ENCODE peak calls at places on chromosomes 3 and 15, in eight cellular contexts. N is heart right ventricle, U is adrenal gland, Z is A549, R is bronchial epithelial cell, F is PC-3, K is dorsolateral prefrontal cortex, O is cardiac muscle cell. V is an unnamed sample.

GRCh38 chr3:264394-265156 is 68.0 kb downstream of the CHL1 start:
- DNase-seq in Z (peak; percentile 50), U (no peak), F (peak; percentile 91), N (no peak), K (no peak), O (peak; percentile 10), R (peak; percentile 100), V (peak; percentile 99)

GRCh38 chr3:53240989-53241972 is 14.5 kb downstream of the TKT start:
- DNase-seq in R (no peak), Z (no peak), N (no peak), O (no peak), K (no peak), U (no peak), F (no peak), V (no peak)

GRCh38 chr15:29514931-29515330 is 245.3 kb upstream of the NSMCE3 start:
- DNase-seq in F (no peak), U (no peak), K (no peak), O (no peak), R (no peak), N (no peak), Z (no peak), V (no peak)

GRCh38 chr3:51964521-51964920 is 2.7 kb downstream of the PCBP4 start:
- DNase-seq in Z (no peak), O (no peak), F (no peak), U (no peak), N (no peak), R (no peak), K (no peak), V (no peak)

GRCh38 chr3:71253169-71253568 is 330.4 kb downstream of the FOXP1 start:
- DNase-seq in F (no peak), U (no peak), Z (no peak), K (no peak), N (no peak), O (no peak), R (no peak), V (no peak)

GRCh38 chr15:70486451-70487379 is 276.6 kb downstream of the UACA start:
- DNase-seq in O (peak; percentile 96), F (peak; percentile 65), N (no peak), U (no peak), Z (no peak), K (no peak), R (peak; percentile 74), V (peak; percentile 99)

GRCh38 chr3:50390523-50391177 is 31.3 kb upstream of the TMEM115 start:
- DNase-seq in K (peak; percentile 61), Z (no peak), U (peak; percentile 67), O (no peak), R (peak; percentile 75), F (no peak), N (peak; percentile 79), V (no peak)

GRCh38 chr15:91706366-91707032 is 147.0 kb upstream of the SLCO3A1 start:
- DNase-seq in K (peak; percentile 81), F (peak; percentile 73), Z (peak; percentile 63), O (peak; percentile 81), R (peak; percentile 75), U (peak; percentile 80), N (peak; percentile 62), V (peak; percentile 76)

GRCh38 chr3:52085883-52086282 is 29.5 kb upstream of the DUSP7 start:
- DNase-seq in K (no peak), U (no peak), Z (no peak), O (no peak), R (no peak), F (no peak), N (no peak), V (no peak)

GRCh38 chr3:50396502-50396901 is 37.2 kb upstream of the TMEM115 start:
- DNase-seq in N (no peak), U (no peak), Z (no peak), R (peak; percentile 90), F (peak; percentile 94), O (no peak), K (no peak), V (no peak)

GRCh38 chr3:166829896-166830295 is 550.2 kb downstream of the ZBBX start:
- DNase-seq in N (no peak), O (no peak), R (peak; percentile 74), F (peak; percentile 90), U (no peak), K (no peak), Z (peak; percentile 2), V (no peak)

GRCh38 chr3:46629571-46630517 is 17.5 kb downstream of the FAM240A start:
- DNase-seq in Z (peak; percentile 48), F (peak; percentile 79), U (peak; percentile 76), K (peak; percentile 77), R (peak; percentile 63), N (peak; percentile 86), O (peak; percentile 83), V (peak; percentile 68)

GRCh38 chr3:74304419-74304818 is 310.0 kb downstream of the CNTN3 start:
- DNase-seq in F (no peak), Z (no peak), R (no peak), O (no peak), N (no peak), U (no peak), K (no peak), V (no peak)

GRCh38 chr15:61522375-61522774 is 293.3 kb upstream of the RORA start:
- DNase-seq in Z (no peak), K (no peak), F (no peak), O (no peak), U (no peak), N (no peak), R (no peak), V (no peak)

GRCh38 chr3:175193815-175194518 is 334.8 kb downstream of the NAALADL2 start:
- DNase-seq in U (no peak), K (no peak), O (no peak), N (no peak), R (peak; percentile 97), F (peak; percentile 84), Z (no peak), V (peak; percentile 64)

GRCh38 chr15:34693053-34693744 is 61.6 kb downstream of the GJD2 start:
- DNase-seq in R (peak; percentile 62), F (peak; percentile 18), K (no peak), U (no peak), Z (no peak), O (no peak), N (no peak), V (peak; percentile 43)

GRCh38 chr15:100781061-100781960 is 98.3 kb upstream of the ALDH1A3 start:
- DNase-seq in U (peak; percentile 5), Z (no peak), R (no peak), F (no peak), K (no peak), O (no peak), N (no peak), V (no peak)

GRCh38 chr3:120163023-120163422 is 68.8 kb upstream of the GSK3B start:
- DNase-seq in O (no peak), K (no peak), N (no peak), F (no peak), U (no peak), Z (no peak), R (no peak), V (no peak)

GRCh38 chr3:148681080-148681479 is 16.6 kb upstream of the AGTR1 start:
- DNase-seq in N (no peak), R (peak; percentile 81), Z (no peak), K (no peak), U (no peak), F (peak; percentile 79), O (no peak), V (peak; percentile 61)

GRCh38 chr3:29183346-29184087 is 97.4 kb upstream of the RBMS3 start:
- DNase-seq in N (no peak), R (peak; percentile 73), U (no peak), F (no peak), K (no peak), O (peak; percentile 60), Z (no peak), V (peak; percentile 94)

DNA sequence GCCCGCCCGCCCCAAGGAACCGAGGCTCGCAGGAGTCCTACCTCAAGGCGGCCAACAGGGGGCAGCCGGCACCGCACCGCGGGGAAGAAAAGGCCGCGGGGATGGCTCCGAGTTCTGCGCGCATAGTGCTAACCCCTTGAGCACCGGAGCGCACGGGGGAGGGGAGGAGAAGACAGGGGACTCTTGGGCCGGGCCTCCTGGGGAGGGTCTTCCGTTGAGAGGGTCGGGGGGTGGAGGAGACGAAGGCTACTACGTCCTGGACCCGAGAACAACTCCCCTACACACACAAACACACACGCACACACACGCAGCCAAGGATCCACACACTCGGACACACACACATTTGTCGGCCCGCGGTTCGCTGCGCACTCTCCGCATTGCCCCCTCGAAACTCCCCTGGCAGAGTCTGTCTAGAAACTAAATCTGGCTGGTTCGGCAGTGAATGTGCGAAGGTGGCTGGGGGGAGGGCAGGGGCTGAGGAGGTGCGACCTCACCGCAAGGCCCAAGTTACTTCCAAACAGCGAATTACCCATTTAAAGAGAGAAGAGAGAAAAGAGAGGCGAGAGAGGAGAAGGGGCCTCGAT is 1.8 kb downstream of the WNT5A start:
- DNase-seq in U (peak; percentile 60), R (no peak), O (peak; percentile 89), F (peak; percentile 82), N (peak; percentile 77), Z (peak; percentile 53), K (peak; percentile 78), V (peak; percentile 85)
- TF ChIP-seq CTCF in U (peak; percentile 85), R (peak; percentile 73), O (peak; percentile 57), F (peak; percentile 46), N (peak; percentile 76), Z (peak; percentile 42), K (peak; percentile 79), V (peak; percentile 57)

DNA sequence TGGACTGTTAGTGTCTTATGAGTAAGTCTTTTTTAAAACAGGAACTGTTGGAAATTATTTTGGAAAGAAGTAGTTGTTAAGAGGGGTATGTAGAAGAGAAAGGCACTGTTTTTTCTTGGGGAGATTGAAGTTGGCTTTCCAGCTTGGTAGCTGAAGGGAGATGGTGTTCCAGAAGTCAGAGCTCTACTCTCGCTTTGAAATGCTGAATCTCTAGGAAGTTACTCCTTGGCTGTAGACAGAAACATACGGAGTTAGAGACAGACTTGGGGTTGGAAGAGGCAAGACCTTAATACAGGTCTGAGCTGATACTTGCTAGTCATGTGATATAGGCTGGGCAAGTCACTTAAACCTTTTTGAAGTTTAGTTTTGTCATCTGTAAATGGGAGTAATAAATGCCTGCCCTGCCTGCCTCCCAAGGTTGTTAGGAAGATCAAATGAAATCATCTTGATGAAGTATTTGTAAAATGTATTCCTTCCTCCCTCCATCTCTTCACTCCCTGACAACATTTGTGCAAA is 2.8 kb downstream of the PXK start:
- DNase-seq in O (no peak), F (no peak), Z (no peak), K (no peak), N (no peak), R (no peak), U (no peak), V (no peak)
- H3K4me3 ChIP-seq in O (no peak overlapping the region), F (peak overlapping the region; percentile 23), Z (no peak overlapping the region), K (peak overlapping the region; percentile 86), N (no peak overlapping the region), R (no peak overlapping the region), U (no peak overlapping the region), V (no peak overlapping the region)

GRCh38 chr3:40298075-40298474 is 11.4 kb upstream of the EIF1B start:
- DNase-seq in F (no peak), Z (no peak), N (no peak), O (no peak), U (no peak), K (no peak), R (no peak), V (no peak)
- TF ChIP-seq CTCF in F (no peak), Z (no peak), N (no peak), O (no peak), U (no peak), K (no peak), R (no peak), V (no peak)

DNA sequence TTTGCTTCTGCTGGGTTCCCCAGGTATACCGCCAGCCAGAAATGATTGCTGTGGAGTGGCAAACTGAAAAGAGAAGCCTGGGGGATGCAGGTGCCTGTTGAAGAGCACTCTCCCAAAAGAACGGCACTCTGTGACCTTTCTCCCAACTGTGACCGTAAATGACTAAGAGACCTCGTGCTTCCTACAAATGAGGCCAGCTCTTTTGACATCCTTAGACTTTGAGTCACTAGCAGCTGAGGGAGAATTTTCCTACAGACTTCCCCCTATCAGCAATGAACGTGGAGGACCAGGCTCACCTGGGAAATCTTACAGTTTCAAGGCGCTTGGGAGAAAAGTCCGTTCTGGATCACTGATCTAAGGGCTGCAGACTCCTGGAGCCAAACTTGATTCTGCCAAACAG is 8.6 kb downstream of the AQP9 start:
- DNase-seq in O (peak; percentile 19), U (no peak), Z (no peak), N (no peak), R (peak; percentile 37), K (no peak), F (peak; percentile 60), V (peak; percentile 80)
- H3K4me3 ChIP-seq in O (no peak overlapping the region), U (no peak overlapping the region), Z (no peak overlapping the region), N (no peak overlapping the region), R (no peak overlapping the region), K (no peak overlapping the region), F (no peak overlapping the region), V (no peak overlapping the region)

V was measured in fibroblast of mammary gland.